ENCODE peak calls at places on chromosomes 6 and 20, in seven cellular contexts. One of them, this sample, is unnamed.

GRCh38 chr6:157667211-157668033 is 155.6 kb upstream of the SNX9 start:
- DNase-seq in Panc1: peak; percentile 57
- DNase-seq in GM12878: peak; percentile 36
- DNase-seq in HepG2: peak; percentile 58
- DNase-seq in K562: peak; percentile 83
- DNase-seq in SK-N-SH: peak; percentile 77
- DNase-seq in HCT116: peak; percentile 53
- DNase-seq in this sample: no peak

GRCh38 chr6:55758156-55758942 is 117.0 kb downstream of the BMP5 start:
- DNase-seq in SK-N-SH: no peak
- DNase-seq in GM12878: no peak
- DNase-seq in K562: no peak
- DNase-seq in HepG2: peak; percentile 5
- DNase-seq in Panc1: peak; percentile 75
- DNase-seq in HCT116: no peak
- DNase-seq in this sample: no peak

GRCh38 chr20:47292581-47292980 is 63.9 kb downstream of the ZMYND8 start:
- DNase-seq in HepG2: no peak
- DNase-seq in HCT116: no peak
- DNase-seq in Panc1: no peak
- DNase-seq in GM12878: no peak
- DNase-seq in SK-N-SH: no peak
- DNase-seq in K562: no peak
- DNase-seq in this sample: no peak

GRCh38 chr20:53896647-53897046 is 173.7 kb downstream of the BCAS1 start:
- DNase-seq in Panc1: no peak
- DNase-seq in GM12878: no peak
- DNase-seq in K562: no peak
- DNase-seq in HCT116: no peak
- DNase-seq in SK-N-SH: no peak
- DNase-seq in HepG2: no peak
- DNase-seq in this sample: no peak

GRCh38 chr20:59780494-59781185 is 152.8 kb downstream of the SYCP2 start:
- DNase-seq in Panc1: no peak
- DNase-seq in K562: no peak
- DNase-seq in HepG2: no peak
- DNase-seq in HCT116: no peak
- DNase-seq in SK-N-SH: no peak
- DNase-seq in GM12878: no peak
- DNase-seq in this sample: no peak

GRCh38 chr20:31988430-31989015 is 20.6 kb downstream of the XKR7 start:
- DNase-seq in HCT116: no peak
- DNase-seq in SK-N-SH: no peak
- DNase-seq in GM12878: no peak
- DNase-seq in K562: no peak
- DNase-seq in HepG2: no peak
- DNase-seq in Panc1: no peak
- DNase-seq in this sample: no peak

GRCh38 chr6:43435682-43436437 is 8.5 kb downstream of the ABCC10 start:
- DNase-seq in HCT116: no peak
- DNase-seq in HepG2: no peak
- DNase-seq in K562: no peak
- DNase-seq in Panc1: no peak
- DNase-seq in GM12878: no peak
- DNase-seq in SK-N-SH: no peak
- DNase-seq in this sample: no peak

GRCh38 chr6:24307881-24308280 is 50.0 kb downstream of the DCDC2 start:
- DNase-seq in K562: no peak
- DNase-seq in HepG2: no peak
- DNase-seq in GM12878: no peak
- DNase-seq in HCT116: no peak
- DNase-seq in Panc1: no peak
- DNase-seq in SK-N-SH: no peak
- DNase-seq in this sample: no peak

GRCh38 chr6:4608361-4609115 is 167.7 kb upstream of the CDYL start:
- DNase-seq in HepG2: no peak
- DNase-seq in K562: no peak
- DNase-seq in HCT116: no peak
- DNase-seq in SK-N-SH: no peak
- DNase-seq in Panc1: no peak
- DNase-seq in GM12878: no peak
- DNase-seq in this sample: no peak

GRCh38 chr6:82616386-82617028 is 252.9 kb downstream of the TPBG start:
- DNase-seq in GM12878: no peak
- DNase-seq in SK-N-SH: no peak
- DNase-seq in HepG2: no peak
- DNase-seq in Panc1: no peak
- DNase-seq in K562: no peak
- DNase-seq in HCT116: no peak
- DNase-seq in this sample: no peak

GRCh38 chr20:52937701-52938100 is 34.5 kb upstream of the TSHZ2 start:
- DNase-seq in SK-N-SH: no peak
- DNase-seq in Panc1: no peak
- DNase-seq in HCT116: no peak
- DNase-seq in K562: no peak
- DNase-seq in GM12878: no peak
- DNase-seq in HepG2: peak; percentile 58
- DNase-seq in this sample: no peak

GRCh38 chr20:63098195-63098810 is 91.5 kb upstream of the BHLHE23 start:
- DNase-seq in HepG2: no peak
- DNase-seq in K562: no peak
- DNase-seq in GM12878: no peak
- DNase-seq in SK-N-SH: no peak
- DNase-seq in HCT116: no peak
- DNase-seq in Panc1: no peak
- DNase-seq in this sample: peak; percentile 20

GRCh38 chr20:46004813-46005505 is 3.7 kb upstream of the MMP9 start:
- DNase-seq in SK-N-SH: no peak
- DNase-seq in HCT116: no peak
- DNase-seq in HepG2: no peak
- DNase-seq in GM12878: no peak
- DNase-seq in K562: no peak
- DNase-seq in Panc1: no peak
- DNase-seq in this sample: no peak

GRCh38 chr20:17878912-17879602 is 89.5 kb downstream of the SNX5 start:
- DNase-seq in GM12878: no peak
- DNase-seq in HepG2: no peak
- DNase-seq in HCT116: no peak
- DNase-seq in K562: peak; percentile 24
- DNase-seq in SK-N-SH: no peak
- DNase-seq in Panc1: no peak
- DNase-seq in this sample: no peak

GRCh38 chr20:44215125-44215524 is 4.6 kb upstream of the OSER1 start:
- DNase-seq in GM12878: no peak
- DNase-seq in HCT116: peak; percentile 28
- DNase-seq in SK-N-SH: peak; percentile 69
- DNase-seq in Panc1: no peak
- DNase-seq in HepG2: peak; percentile 78
- DNase-seq in K562: peak; percentile 39
- DNase-seq in this sample: peak; percentile 74

GRCh38 chr6:13011612-13012146 is 295.1 kb downstream of the PHACTR1 start:
- DNase-seq in Panc1: no peak
- DNase-seq in GM12878: no peak
- DNase-seq in SK-N-SH: no peak
- DNase-seq in HCT116: no peak
- DNase-seq in K562: no peak
- DNase-seq in HepG2: peak; percentile 6
- DNase-seq in this sample: no peak

GRCh38 chr20:24050119-24050518 is 61.5 kb upstream of the GGTLC1 start:
- DNase-seq in GM12878: no peak
- DNase-seq in SK-N-SH: no peak
- DNase-seq in Panc1: no peak
- DNase-seq in K562: no peak
- DNase-seq in HepG2: no peak
- DNase-seq in HCT116: no peak
- DNase-seq in this sample: no peak

GRCh38 chr6:118372413-118372812 is 175.7 kb upstream of the PLN start:
- DNase-seq in Panc1: no peak
- DNase-seq in K562: no peak
- DNase-seq in SK-N-SH: peak; percentile 11
- DNase-seq in HCT116: no peak
- DNase-seq in HepG2: no peak
- DNase-seq in GM12878: no peak
- DNase-seq in this sample: no peak

GRCh38 chr6:129753422-129753821 is 43.4 kb upstream of the ARHGAP18 start:
- DNase-seq in HCT116: no peak
- DNase-seq in GM12878: no peak
- DNase-seq in HepG2: no peak
- DNase-seq in K562: no peak
- DNase-seq in Panc1: no peak
- DNase-seq in SK-N-SH: no peak
- DNase-seq in this sample: no peak

GRCh38 chr6:93592417-93592816 is 173.1 kb upstream of the EPHA7 start:
- DNase-seq in K562: no peak
- DNase-seq in SK-N-SH: no peak
- DNase-seq in HepG2: no peak
- DNase-seq in Panc1: no peak
- DNase-seq in HCT116: no peak
- DNase-seq in GM12878: no peak
- DNase-seq in this sample: no peak

GRCh38 chr20:17636523-17637412 is 45.3 kb downstream of the RRBP1 start:
- DNase-seq in SK-N-SH: peak; percentile 91
- DNase-seq in HCT116: no peak
- DNase-seq in K562: no peak
- DNase-seq in HepG2: no peak
- DNase-seq in GM12878: no peak
- DNase-seq in Panc1: no peak
- DNase-seq in this sample: no peak

GRCh38 chr20:40223818-40224217 is 465.2 kb downstream of the MAFB start:
- DNase-seq in HCT116: no peak
- DNase-seq in HepG2: no peak
- DNase-seq in K562: no peak
- DNase-seq in Panc1: no peak
- DNase-seq in SK-N-SH: no peak
- DNase-seq in GM12878: no peak
- DNase-seq in this sample: no peak

GRCh38 chr6:38088010-38088409 is 268.5 kb downstream of the ZFAND3 start:
- DNase-seq in HepG2: no peak
- DNase-seq in SK-N-SH: no peak
- DNase-seq in GM12878: no peak
- DNase-seq in K562: no peak
- DNase-seq in HCT116: no peak
- DNase-seq in Panc1: no peak
- DNase-seq in this sample: no peak

GRCh38 chr20:59013959-59014608 is 5.1 kb upstream of the TUBB1 start:
- DNase-seq in Panc1: no peak
- DNase-seq in SK-N-SH: no peak
- DNase-seq in HepG2: no peak
- DNase-seq in GM12878: no peak
- DNase-seq in HCT116: no peak
- DNase-seq in K562: no peak
- DNase-seq in this sample: no peak

GRCh38 chr6:75044846-75045245 is 161.0 kb downstream of the COL12A1 start:
- DNase-seq in HCT116: no peak
- DNase-seq in K562: no peak
- DNase-seq in GM12878: no peak
- DNase-seq in Panc1: no peak
- DNase-seq in SK-N-SH: no peak
- DNase-seq in HepG2: no peak
- DNase-seq in this sample: no peak

GRCh38 chr20:10985536-10985935 is 311.7 kb upstream of the JAG1 start:
- DNase-seq in K562: no peak
- DNase-seq in GM12878: no peak
- DNase-seq in HCT116: no peak
- DNase-seq in SK-N-SH: no peak
- DNase-seq in HepG2: no peak
- DNase-seq in Panc1: no peak
- DNase-seq in this sample: no peak

GRCh38 chr6:106347219-106347618 is 13.3 kb upstream of the CRYBG1 start:
- DNase-seq in Panc1: no peak
- DNase-seq in K562: no peak
- DNase-seq in GM12878: no peak
- DNase-seq in HCT116: no peak
- DNase-seq in HepG2: no peak
- DNase-seq in SK-N-SH: no peak
- DNase-seq in this sample: no peak

DNA sequence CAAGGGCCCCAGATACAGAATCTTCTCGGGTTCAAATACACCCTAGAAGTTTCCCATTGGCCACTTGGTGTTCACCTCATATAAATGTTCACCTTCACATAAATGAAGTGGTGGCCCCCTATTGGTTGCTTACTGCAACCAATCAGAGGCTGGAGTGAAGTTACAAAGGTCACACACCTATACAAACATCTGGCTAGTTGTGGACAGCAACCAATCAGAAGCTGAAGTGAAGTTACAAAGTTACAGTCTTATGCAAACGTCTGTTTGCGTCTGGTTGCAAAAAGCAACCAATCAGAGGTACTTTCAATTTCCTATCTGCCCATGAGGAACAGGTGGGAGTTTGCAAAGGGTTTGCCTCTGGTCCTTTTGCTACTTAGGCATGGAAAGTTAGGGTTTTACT is 206.5 kb upstream of the BMP2 start:
- DNase-seq in Panc1: peak; percentile 17
- DNase-seq in HepG2: peak; percentile 58
- DNase-seq in HCT116: no peak
- DNase-seq in GM12878: no peak
- DNase-seq in K562: no peak
- DNase-seq in SK-N-SH: no peak
- DNase-seq in this sample: no peak
- TF ChIP-seq SIN3A in Panc1: no peak
- TF ChIP-seq SIN3A in HepG2: no peak
- TF ChIP-seq SIN3A in HCT116: no peak
- TF ChIP-seq SIN3A in GM12878: no peak
- TF ChIP-seq SIN3A in K562: no peak
- TF ChIP-seq SIN3A in SK-N-SH: no peak
- TF ChIP-seq SIN3A in this sample: no peak

GRCh38 chr20:34316191-34316814 is 13.1 kb upstream of the AHCY start:
- DNase-seq in SK-N-SH: no peak
- DNase-seq in Panc1: no peak
- DNase-seq in GM12878: no peak
- DNase-seq in HCT116: peak; percentile 33
- DNase-seq in K562: no peak
- DNase-seq in HepG2: no peak
- DNase-seq in this sample: no peak
- TF ChIP-seq SIN3A in SK-N-SH: no peak
- TF ChIP-seq SIN3A in Panc1: no peak
- TF ChIP-seq SIN3A in GM12878: no peak
- TF ChIP-seq SIN3A in HCT116: no peak
- TF ChIP-seq SIN3A in K562: no peak
- TF ChIP-seq SIN3A in HepG2: no peak
- TF ChIP-seq SIN3A in this sample: no peak

GRCh38 chr6:114267897-114268296 is 74.9 kb downstream of the HS3ST5 start:
- DNase-seq in GM12878: no peak
- DNase-seq in HepG2: no peak
- DNase-seq in SK-N-SH: no peak
- DNase-seq in Panc1: no peak
- DNase-seq in HCT116: no peak
- DNase-seq in K562: no peak
- DNase-seq in this sample: no peak
- TF ChIP-seq SIN3A in GM12878: no peak
- TF ChIP-seq SIN3A in HepG2: no peak
- TF ChIP-seq SIN3A in SK-N-SH: no peak
- TF ChIP-seq SIN3A in Panc1: no peak
- TF ChIP-seq SIN3A in HCT116: no peak
- TF ChIP-seq SIN3A in K562: no peak
- TF ChIP-seq SIN3A in this sample: no peak

DNA sequence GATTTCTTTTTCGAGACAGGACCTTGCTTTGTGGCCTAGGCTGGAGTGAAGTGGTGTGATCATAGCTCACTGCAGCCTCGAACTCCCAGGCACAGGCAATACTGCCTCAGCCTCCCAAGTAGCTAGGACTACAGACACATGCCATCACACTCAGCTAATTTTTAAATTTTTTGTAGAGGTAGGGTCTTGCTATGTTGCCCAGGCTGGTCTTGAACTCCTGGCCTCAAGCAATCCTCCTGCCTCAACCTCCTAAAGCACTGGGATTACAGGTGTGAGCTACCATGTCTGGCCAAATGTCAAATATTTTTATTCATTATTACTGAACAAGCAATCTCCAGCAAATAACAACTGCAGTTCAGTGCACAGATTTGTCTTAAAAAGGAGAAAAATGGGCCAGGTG is 131.7 kb upstream of the IFNGR1 start:
- DNase-seq in K562: no peak
- DNase-seq in HCT116: no peak
- DNase-seq in Panc1: no peak
- DNase-seq in HepG2: no peak
- DNase-seq in SK-N-SH: no peak
- DNase-seq in GM12878: no peak
- DNase-seq in this sample: no peak
- TF ChIP-seq SIN3A in K562: no peak
- TF ChIP-seq SIN3A in HCT116: no peak
- TF ChIP-seq SIN3A in Panc1: no peak
- TF ChIP-seq SIN3A in HepG2: no peak
- TF ChIP-seq SIN3A in SK-N-SH: no peak
- TF ChIP-seq SIN3A in GM12878: no peak
- TF ChIP-seq SIN3A in this sample: no peak